ENCODE peak calls at places on chromosomes 13 and 19, in five cellular contexts. V is cardiac fibroblast, X is bronchial epithelial cell, Y is neural crest cell, R is choroid plexus epithelial cell. J is an unnamed sample.

GRCh38 chr13:75197803-75198202 is 284.2 kb downstream of the TBC1D4 start:
- DNase-seq in Y (no peak), X (no peak), R (no peak), V (peak; percentile 58), J (no peak)

GRCh38 chr19:27672309-27673047 is 1540.5 kb downstream of the UQCRFS1 start:
- DNase-seq in R (no peak), X (no peak), Y (no peak), V (no peak), J (peak; percentile 11)

GRCh38 chr13:77516342-77516789 is 19.1 kb upstream of the SCEL start:
- DNase-seq in V (no peak), X (peak; percentile 91), Y (no peak), R (peak; percentile 51), J (no peak)

GRCh38 chr13:53250272-53250875 is 221.8 kb downstream of the OLFM4 start:
- DNase-seq in R (peak; percentile 85), X (peak; percentile 73), V (peak; percentile 79), Y (peak; percentile 46), J (no peak)

GRCh38 chr19:39409886-39410619 is 2.4 kb upstream of the PLEKHG2 start:
- DNase-seq in X (peak; percentile 56), R (no peak), Y (no peak), V (peak; percentile 93), J (no peak)

GRCh38 chr13:107296804-107297203 is 728.9 kb upstream of the ARGLU1 start:
- DNase-seq in R (peak; percentile 67), Y (no peak), X (peak; percentile 61), V (no peak), J (no peak)

GRCh38 chr19:2477141-2477710 is 1.3 kb downstream of the GADD45B start:
- DNase-seq in X (peak; percentile 64), V (peak; percentile 42), R (peak; percentile 49), Y (no peak), J (no peak)

GRCh38 chr19:29506619-29506911 is 19.2 kb upstream of the VSTM2B start:
- DNase-seq in X (no peak), R (no peak), V (no peak), Y (no peak), J (no peak)

GRCh38 chr13:52837850-52838249 is 10.6 kb downstream of the PCDH8 start:
- DNase-seq in X (no peak), Y (no peak), R (no peak), V (no peak), J (no peak)

GRCh38 chr19:55647732-55648656 is at the start of gene CCDC106:
- DNase-seq in R (peak; percentile 79), V (peak; percentile 86), Y (peak; percentile 62), X (no peak), J (no peak)

GRCh38 chr19:19171821-19172532 is 1.9 kb upstream of the MEF2B start:
- DNase-seq in R (peak; percentile 80), X (no peak), Y (no peak), V (peak; percentile 73), J (no peak)

GRCh38 chr13:77698211-77699058 is 948 bp downstream of the SLAIN1 start:
- DNase-seq in V (peak; percentile 2), Y (peak; percentile 32), X (no peak), R (no peak), J (peak; percentile 71)

GRCh38 chr13:26957163-26957562 is 196.6 kb upstream of the GPR12 start:
- DNase-seq in R (no peak), X (no peak), Y (no peak), V (no peak), J (no peak)

GRCh38 chr19:56637976-56638555 is 4.9 kb upstream of the SMIM17 start:
- DNase-seq in Y (peak; percentile 46), R (peak; percentile 87), V (peak; percentile 69), X (peak; percentile 49), J (peak; percentile 79)

GRCh38 chr13:104779311-104779710 is 1713.1 kb upstream of the SLC10A2 start:
- DNase-seq in Y (no peak), R (peak; percentile 82), V (peak; percentile 7), X (peak; percentile 29), J (no peak)

GRCh38 chr13:27383104-27383921 is 41.1 kb upstream of the GTF3A start:
- DNase-seq in X (no peak), R (no peak), V (no peak), Y (no peak), J (no peak)

GRCh38 chr13:93233997-93234416 is 7.4 kb downstream of the GPC6 start:
- DNase-seq in V (no peak), R (peak; percentile 13), Y (no peak), X (no peak), J (no peak)

GRCh38 chr19:16449330-16449961 is 22.3 kb downstream of the EPS15L1 start:
- DNase-seq in R (peak; percentile 68), Y (no peak), V (peak; percentile 24), X (no peak), J (no peak)

GRCh38 chr19:6694147-6694815 is 24.3 kb upstream of the TNFSF14 start:
- DNase-seq in X (no peak), Y (no peak), V (no peak), R (no peak), J (no peak)

GRCh38 chr19:32861596-32861995 is 8.0 kb downstream of the SLC7A9 start:
- DNase-seq in V (no peak), X (no peak), R (no peak), Y (no peak), J (no peak)

GRCh38 chr13:83153833-83154232 is 728.4 kb downstream of the SLITRK1 start:
- DNase-seq in R (peak; percentile 77), V (peak; percentile 14), X (no peak), Y (no peak), J (no peak)

GRCh38 chr13:45068036-45069001 is 52.0 kb upstream of the GTF2F2 start:
- DNase-seq in R (no peak), Y (no peak), V (no peak), X (no peak), J (no peak)

GRCh38 chr19:48720613-48721296 is 1.2 kb upstream of the MAMSTR start:
- DNase-seq in Y (peak; percentile 94), R (peak; percentile 100), X (peak; percentile 97), V (peak; percentile 100), J (peak; percentile 95)

GRCh38 chr19:33273065-33273736 is 29.1 kb downstream of the CEBPA start:
- DNase-seq in R (no peak), X (peak; percentile 45), Y (no peak), V (peak; percentile 25), J (no peak)

GRCh38 chr19:58498316-58499020 is 13.3 kb downstream of the SLC27A5 start:
- DNase-seq in V (no peak), R (no peak), X (no peak), Y (no peak), J (no peak)

GRCh38 chr19:6273701-6274601 is 5.8 kb downstream of the MLLT1 start:
- DNase-seq in R (peak; percentile 82), V (peak; percentile 93), X (peak; percentile 77), Y (no peak), J (no peak)

GRCh38 chr13:50921706-50922105 is 12.1 kb downstream of the RNASEH2B start:
- DNase-seq in V (no peak), X (no peak), Y (no peak), R (no peak), J (no peak)

GRCh38 chr19:18202759-18203407 is 959 bp downstream of the RAB3A start:
- DNase-seq in Y (no peak), R (no peak), X (no peak), V (peak; percentile 27), J (no peak)

GRCh38 chr13:88717946-88718345 is 1046.8 kb downstream of the SLITRK5 start:
- DNase-seq in Y (no peak), X (no peak), R (no peak), V (no peak), J (no peak)

GRCh38 chr13:25633108-25633507 is 261.3 kb downstream of the ATP8A2 start:
- DNase-seq in Y (no peak), X (no peak), R (peak; percentile 35), V (no peak), J (no peak)

GRCh38 chr19:4278460-4278901 is 585 bp upstream of the SHD start:
- DNase-seq in R (no peak), Y (no peak), V (no peak), X (no peak), J (no peak)
- TF ChIP-seq CTCF in R (no peak), Y (no peak), V (no peak), X (no peak), J (no peak)

DNA sequence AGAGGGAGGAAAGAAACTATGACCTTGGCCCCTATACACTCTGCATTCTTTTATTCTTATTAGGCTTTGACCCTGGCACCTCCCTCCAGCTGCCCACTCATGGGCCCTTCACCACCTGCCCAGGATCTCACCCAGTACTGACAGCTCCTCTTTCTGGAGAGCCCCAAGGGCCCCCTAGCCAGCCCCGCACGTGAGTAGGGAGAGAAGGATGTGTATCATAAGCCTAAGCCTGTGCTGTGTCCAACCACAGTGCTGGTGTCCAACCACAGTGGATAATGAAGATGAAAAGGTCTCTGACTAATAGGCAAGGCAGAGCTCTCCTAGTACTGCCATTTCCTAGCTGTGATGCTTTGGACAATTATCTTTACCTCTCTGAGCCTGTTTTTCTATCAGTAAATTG is 4.2 kb downstream of the DMRTC2 start:
- DNase-seq in Y (no peak), V (no peak), X (no peak), R (no peak), J (no peak)
- TF ChIP-seq CTCF in Y (no peak), V (no peak), X (no peak), R (no peak), J (no peak)

DNA sequence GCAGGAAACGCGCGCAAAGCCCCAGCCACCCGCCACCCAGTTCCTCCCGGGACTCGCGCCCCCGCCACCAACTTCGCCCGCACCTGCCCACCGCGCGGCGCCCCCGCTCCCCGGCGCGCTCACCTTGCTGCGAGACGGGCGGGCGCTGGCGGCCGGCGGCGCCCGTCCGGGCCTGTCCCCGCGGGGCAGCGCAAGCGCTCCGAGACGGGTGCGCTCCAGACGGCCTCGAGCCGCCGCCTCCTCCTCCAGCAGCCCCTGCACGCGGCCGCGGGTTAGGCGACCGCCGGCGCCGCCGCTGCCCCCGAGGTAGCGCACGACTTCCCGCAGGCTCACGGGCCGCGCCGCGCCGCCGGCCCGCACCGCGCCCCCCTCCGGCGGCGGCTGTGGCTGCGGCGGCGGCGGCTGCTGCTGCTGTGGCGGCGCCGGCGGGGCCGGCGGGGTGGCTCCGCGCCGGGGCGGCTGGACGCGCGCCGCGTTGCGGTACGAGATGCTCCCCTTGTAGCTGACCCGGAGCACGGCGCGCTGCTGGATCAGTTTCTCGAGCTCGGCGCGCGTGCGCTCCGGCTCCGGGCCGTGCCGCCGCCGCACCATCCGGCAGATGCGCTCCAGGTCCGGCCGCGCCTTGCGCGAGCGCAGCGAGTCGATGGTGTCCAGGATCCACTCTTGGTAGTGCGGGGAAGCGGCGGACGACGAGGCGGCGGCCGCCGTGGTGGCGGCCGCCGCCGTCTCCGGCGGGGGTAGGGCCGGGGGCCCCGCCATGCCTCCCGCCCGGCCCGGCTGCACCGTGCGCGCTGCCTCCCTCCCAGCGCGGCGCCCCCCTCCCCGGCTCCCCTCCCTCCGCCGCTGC is 666 bp downstream of the SAMD1 start:
- DNase-seq in Y (peak; percentile 51), V (peak; percentile 68), R (peak; percentile 77), X (no peak), J (no peak)
- TF ChIP-seq CTCF in Y (no peak), V (no peak), R (no peak), X (no peak), J (peak; percentile 9)

GRCh38 chr19:533485-534058 is 2.0 kb downstream of the CDC34 start:
- DNase-seq in R (no peak), V (no peak), Y (no peak), X (no peak), J (no peak)

GRCh38 chr19:531753-532571 is at the start of gene CDC34:
- DNase-seq in X (no peak), Y (no peak), R (no peak), V (no peak), J (no peak)

GRCh38 chr19:532578-533484 is 1.3 kb downstream of the CDC34 start:
- DNase-seq in Y (peak; percentile 57), V (peak; percentile 73), R (peak; percentile 74), X (peak; percentile 50), J (no peak)

GRCh38 chr19:530133-531008 is 1.2 kb upstream of the CDC34 start:
- DNase-seq in X (no peak), R (no peak), V (no peak), Y (no peak), J (no peak)

GRCh38 chr19:531009-531752 is 379 bp upstream of the CDC34 start:
- DNase-seq in V (peak; percentile 87), X (peak; percentile 48), R (peak; percentile 81), Y (peak; percentile 84), J (peak; percentile 96)
- TF ChIP-seq CTCF in V (no peak), X (no peak), R (peak; percentile 10), Y (peak; percentile 11), J (peak; percentile 28)

J was measured in type B pancreatic cell.